ENCODE peak calls at places on chromosomes 6 and 20, in four cellular contexts. O, C, L and E are unnamed samples.

GRCh38 chr6:93008385-93008784 is 411.0 kb downstream of the EPHA7 start:
- DNase-seq in O (no peak), C (no peak), L (no peak), E (no peak)

GRCh38 chr20:11891827-11892521 is 25.7 kb upstream of the BTBD3 start:
- DNase-seq in O (peak; percentile 89), C (peak; percentile 66), L (peak; percentile 87), E (peak; percentile 89)

GRCh38 chr6:135282425-135282824 is 101.3 kb downstream of the MYB start:
- DNase-seq in O (no peak), C (no peak), L (no peak), E (no peak)

GRCh38 chr6:36329798-36330291 is 6.8 kb downstream of the BNIP5 start:
- DNase-seq in O (no peak), C (no peak), L (no peak), E (no peak)

GRCh38 chr6:74115674-74116073 is 419.7 kb downstream of the CD109 start:
- DNase-seq in O (no peak), C (no peak), L (no peak), E (peak; percentile 53)

GRCh38 chr20:63381781-63382431 is 20.8 kb upstream of the CHRNA4 start:
- DNase-seq in O (no peak), C (no peak), L (peak; percentile 25), E (peak; percentile 21)

GRCh38 chr20:31740208-31740607 is 1.1 kb downstream of the TPX2 start:
- DNase-seq in O (no peak), C (no peak), L (peak; percentile 37), E (peak; percentile 82)

GRCh38 chr6:1131285-1132079 is 180.4 kb upstream of the FOXQ1 start:
- DNase-seq in O (peak; percentile 92), C (no peak), L (peak; percentile 60), E (peak; percentile 89)

GRCh38 chr6:133286765-133287164 is 45.6 kb downstream of the EYA4 start:
- DNase-seq in O (no peak), C (no peak), L (peak; percentile 47), E (peak; percentile 15)

GRCh38 chr6:100886078-100886477 is 4.9 kb upstream of the ASCC3 start:
- DNase-seq in O (no peak), C (no peak), L (no peak), E (peak; percentile 46)

GRCh38 chr6:3592371-3592941 is 135.6 kb upstream of the SLC22A23 start:
- DNase-seq in O (peak; percentile 52), C (peak; percentile 24), L (peak; percentile 95), E (peak; percentile 92)

GRCh38 chr6:148700713-148701392 is 46.0 kb upstream of the UST start:
- DNase-seq in O (no peak), C (no peak), L (peak; percentile 39), E (peak; percentile 83)

GRCh38 chr6:23175391-23175790 is 606.0 kb downstream of the HDGFL1 start:
- DNase-seq in O (no peak), C (no peak), L (no peak), E (peak; percentile 70)

GRCh38 chr6:68779366-68779765 is 144.3 kb downstream of the ADGRB3 start:
- DNase-seq in O (no peak), C (no peak), L (no peak), E (no peak)

GRCh38 chr6:70183512-70183911 is 119.4 kb downstream of the COL9A1 start:
- DNase-seq in O (no peak), C (no peak), L (no peak), E (no peak)

GRCh38 chr20:55935448-55936221 is 69.7 kb downstream of the CBLN4 start:
- DNase-seq in O (no peak), C (no peak), L (no peak), E (no peak)
- TF ChIP-seq EZH2 in O (no peak), C (no peak), L (no peak), E (no peak)

GRCh38 chr6:27812078-27812804 is 100.0 kb downstream of the OR2B2 start:
- DNase-seq in O (peak; percentile 47), C (no peak), L (peak; percentile 38), E (no peak)

GRCh38 chr6:27810768-27811298 is 101.4 kb downstream of the OR2B2 start:
- DNase-seq in O (no peak), C (no peak), L (peak; percentile 39), E (no peak)

GRCh38 chr6:27811383-27811782 is 100.8 kb downstream of the OR2B2 start:
- DNase-seq in O (no peak), C (no peak), L (peak; percentile 33), E (no peak)

GRCh38 chr6:27809067-27809938 is 102.9 kb downstream of the OR2B2 start:
- DNase-seq in O (no peak), C (no peak), L (no peak), E (no peak)

GRCh38 chr6:27809939-27810767 is 102.0 kb downstream of the OR2B2 start:
- DNase-seq in O (peak; percentile 98), C (peak; percentile 97), L (peak; percentile 99), E (peak; percentile 95)
- H3K79me2 ChIP-seq in O (peaks cover 2% of the 10 kb centered on the region), C (no peaks in the 10 kb centered on the region), L (peaks cover 30% of the 10 kb centered on the region), E (no peaks in the 10 kb centered on the region)

GRCh38 chr20:49286689-49287551 is 9.1 kb upstream of the ZNFX1 start:
- DNase-seq in O (peak; percentile 79), C (no peak), L (peak; percentile 50), E (peak; percentile 38)
- H3K4me1 ChIP-seq in O (peaks cover 67% of the 10 kb centered on the region), C (peaks cover 34% of the 10 kb centered on the region), L (peaks cover 55% of the 10 kb centered on the region), E (peaks cover 45% of the 10 kb centered on the region)

DNA sequence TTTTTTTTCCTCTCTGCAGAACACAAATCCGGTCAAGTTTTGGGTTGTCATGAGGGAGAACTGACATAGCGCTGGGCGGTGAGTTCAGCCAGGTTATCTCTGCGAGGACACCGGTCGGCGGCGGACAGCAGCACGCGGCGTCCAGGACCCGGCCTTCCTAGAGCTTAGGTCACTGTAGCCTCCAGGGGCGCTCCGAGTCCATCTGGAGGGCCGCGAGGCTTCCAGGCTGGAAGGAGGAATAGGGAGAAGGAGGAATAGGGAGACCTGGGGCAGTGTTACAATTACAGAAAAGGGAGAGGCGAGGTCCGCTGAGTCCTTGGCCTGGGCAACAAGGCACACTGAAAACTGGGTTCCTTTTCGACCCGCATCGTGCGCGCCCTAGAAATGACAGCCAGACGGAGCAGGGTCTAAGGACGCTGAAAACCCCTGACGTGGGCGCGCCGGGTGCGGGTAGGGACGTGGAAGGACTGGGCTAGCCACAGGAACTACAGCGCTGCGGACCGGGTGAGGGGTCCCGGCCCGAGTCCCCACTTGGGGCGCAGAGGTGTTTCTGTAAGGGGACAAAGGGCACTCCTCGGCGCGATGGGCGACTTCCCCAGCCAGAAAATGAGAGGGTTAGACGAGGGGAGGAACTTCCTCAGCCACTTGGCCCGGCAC is 536 bp upstream of the FNDC1 start:
- DNase-seq in O (peak; percentile 11), C (no peak), L (no peak), E (peak; percentile 23)
- TF ChIP-seq EZH2 in O (no peak), C (no peak), L (no peak), E (no peak)

DNA sequence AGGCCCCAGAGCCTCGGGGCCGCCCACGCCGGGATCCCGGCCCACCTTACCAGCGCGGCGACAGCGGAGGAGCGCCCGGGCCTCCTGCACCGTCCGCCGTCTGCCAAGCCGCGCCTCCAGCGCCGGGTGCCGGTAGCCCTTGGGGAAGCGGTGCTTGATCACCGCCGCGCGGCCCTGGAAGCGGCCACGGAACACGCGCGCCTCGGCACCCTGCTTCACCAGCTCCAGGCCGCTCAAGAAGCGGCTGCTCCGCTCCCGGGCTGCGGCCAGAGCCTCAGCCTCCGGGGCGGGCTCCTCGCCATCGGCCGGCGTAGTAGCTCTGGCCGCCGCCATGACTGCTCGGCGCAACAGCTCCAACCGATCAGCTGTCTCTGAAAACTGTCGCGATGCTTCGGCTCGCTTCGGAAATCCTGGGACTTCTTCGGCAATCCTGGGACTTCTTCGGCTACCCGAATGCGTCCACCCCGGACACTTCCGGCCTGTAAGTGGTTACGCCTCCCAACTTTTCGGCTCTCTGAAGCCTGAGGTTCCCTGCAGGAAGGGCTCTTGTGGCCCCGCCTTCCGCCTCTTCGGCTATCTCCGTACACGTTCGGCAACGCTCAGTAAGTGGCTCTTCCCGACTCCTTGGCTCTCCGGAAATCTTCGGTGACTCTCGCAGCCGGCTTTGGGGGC is at the start of gene TP53RK:
- DNase-seq in O (peak; percentile 81), C (peak; percentile 99), L (peak; percentile 100), E (peak; percentile 100)
- H3K79me2 ChIP-seq in O (peaks cover 36% of the 10 kb centered on the region), C (peaks cover 38% of the 10 kb centered on the region), L (peaks cover 46% of the 10 kb centered on the region), E (peaks cover 44% of the 10 kb centered on the region)

DNA sequence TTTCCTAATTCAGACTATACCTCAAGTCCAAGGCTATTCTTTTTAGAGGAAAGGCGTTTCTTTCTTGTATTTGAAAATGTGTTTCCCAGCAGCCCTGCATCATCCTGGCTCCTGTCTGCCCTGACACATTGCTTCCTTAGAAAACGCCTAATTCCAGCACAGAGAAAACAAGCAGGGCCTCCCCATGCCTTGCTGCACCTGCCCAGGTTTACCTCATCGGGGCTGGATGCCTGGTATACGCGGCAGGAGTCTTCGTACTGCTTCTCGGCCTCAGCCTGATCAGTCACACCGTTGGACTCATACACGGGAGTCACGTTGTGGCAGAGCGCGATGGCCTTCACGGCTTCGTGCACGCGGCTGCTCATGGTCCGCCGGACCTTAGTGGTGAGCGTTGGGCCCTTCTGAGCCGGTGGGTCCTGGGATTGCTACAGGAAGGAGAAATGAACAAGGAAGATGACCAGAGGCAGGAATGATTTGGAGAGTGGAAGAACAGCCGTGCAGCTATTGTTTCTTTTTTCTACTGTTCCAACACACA is 111.4 kb downstream of the ATP9A start:
- DNase-seq in O (no peak), C (no peak), L (no peak), E (no peak)
- H3K4me1 ChIP-seq in O (peaks cover 40% of the 10 kb centered on the region), C (peaks cover 21% of the 10 kb centered on the region), L (peaks cover 35% of the 10 kb centered on the region), E (peaks cover 26% of the 10 kb centered on the region)